ENCODE peak calls at places on chromosomes 1 and 21, in four cellular contexts. T, Y, N and O are unnamed samples.

GRCh38 chr1:21823206-21823979 is 11.3 kb downstream of the LDLRAD2 start:
- DNase-seq in T (no peak), Y (no peak), N (no peak), O (no peak)

GRCh38 chr1:32464716-32465540 is at the start of gene ZBTB8B:
- DNase-seq in T (peak; percentile 10), Y (peak; percentile 68), N (peak; percentile 89), O (no peak)

GRCh38 chr1:165945911-165946310 is 118.5 kb downstream of the UCK2 start:
- DNase-seq in T (no peak), Y (no peak), N (no peak), O (no peak)

GRCh38 chr1:208047975-208048374 is 137.1 kb upstream of the CD34 start:
- DNase-seq in T (no peak), Y (peak; percentile 27), N (peak; percentile 69), O (no peak)

GRCh38 chr21:15018382-15018781 is 46.4 kb downstream of the NRIP1 start:
- DNase-seq in T (no peak), Y (no peak), N (no peak), O (no peak)

GRCh38 chr1:3852091-3852490 is 4.9 kb downstream of the CEP104 start:
- DNase-seq in T (no peak), Y (no peak), N (no peak), O (no peak)

GRCh38 chr1:9133870-9134269 is 5.0 kb upstream of the GPR157 start:
- DNase-seq in T (no peak), Y (no peak), N (no peak), O (no peak)

GRCh38 chr1:96076589-96076988 is 645.0 kb upstream of the PTBP2 start:
- DNase-seq in T (peak; percentile 1), Y (no peak), N (no peak), O (no peak)

GRCh38 chr1:175527773-175528172 is 215.6 kb downstream of the TNR start:
- DNase-seq in T (no peak), Y (no peak), N (no peak), O (no peak)

GRCh38 chr1:223007935-223008334 is 135.1 kb downstream of the TLR5 start:
- DNase-seq in T (no peak), Y (no peak), N (no peak), O (no peak)

GRCh38 chr1:212030936-212031528 is 4.3 kb downstream of the INTS7 start:
- DNase-seq in T (peak; percentile 83), Y (peak; percentile 89), N (no peak), O (no peak)

GRCh38 chr21:38850277-38850951 is 44.7 kb downstream of the ETS2 start:
- DNase-seq in T (no peak), Y (no peak), N (no peak), O (no peak)

GRCh38 chr1:5917591-5918274 is 74.5 kb downstream of the NPHP4 start:
- DNase-seq in T (no peak), Y (no peak), N (no peak), O (no peak)

GRCh38 chr1:240237305-240237721 is 145.6 kb downstream of the FMN2 start:
- DNase-seq in T (peak; percentile 82), Y (no peak), N (no peak), O (no peak)

GRCh38 chr1:41351262-41352151 is 9.7 kb upstream of the FOXO6 start:
- DNase-seq in T (no peak), Y (no peak), N (no peak), O (peak; percentile 39)

GRCh38 chr21:43370091-43370658 is 56.8 kb downstream of the SIK1 start:
- DNase-seq in T (peak; percentile 34), Y (peak; percentile 7), N (peak; percentile 17), O (no peak)

GRCh38 chr1:58460469-58460868 is 86.1 kb downstream of the OMA1 start:
- DNase-seq in T (no peak), Y (no peak), N (no peak), O (no peak)

GRCh38 chr1:154335351-154335714 is 10.0 kb downstream of the ATP8B2 start:
- DNase-seq in T (no peak), Y (no peak), N (no peak), O (no peak)
- TF ChIP-seq CTCF in T (no peak), Y (no peak), N (no peak), O (no peak)

DNA sequence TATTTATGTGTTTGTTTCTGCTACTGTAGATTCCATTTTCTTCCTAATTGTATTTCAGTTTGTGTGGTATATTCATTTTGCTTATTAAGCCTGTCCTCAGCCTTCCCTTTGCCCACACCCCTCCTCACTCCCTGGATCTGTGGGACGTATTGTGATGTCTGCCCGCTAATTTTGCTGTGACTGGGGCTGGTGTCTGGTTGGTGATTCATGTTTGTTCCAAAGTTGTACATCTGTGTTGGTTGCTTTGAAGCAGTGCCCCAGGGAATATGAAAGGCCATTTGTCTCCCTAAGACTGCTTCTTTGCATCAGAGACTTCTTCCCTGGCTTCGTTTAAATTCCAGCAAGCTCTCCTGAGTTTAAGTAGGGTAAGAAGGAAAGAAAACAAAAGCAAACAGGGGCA is 289.5 kb upstream of the SGIP1 start:
- DNase-seq in T (no peak), Y (no peak), N (no peak), O (no peak)
- TF ChIP-seq CTCF in T (no peak), Y (no peak), N (no peak), O (no peak)

GRCh38 chr1:104120488-104120887 is 370.8 kb downstream of the AMY1C start:
- DNase-seq in T (no peak), Y (no peak), N (no peak), O (no peak)
- TF ChIP-seq CTCF in T (no peak), Y (no peak), N (no peak), O (no peak)

GRCh38 chr1:24294757-24295371 is 24.3 kb upstream of the GRHL3 start:
- DNase-seq in T (peak; percentile 86), Y (no peak), N (peak; percentile 31), O (no peak)
- TF ChIP-seq CTCF in T (no peak), Y (peak; percentile 13), N (no peak), O (no peak)

GRCh38 chr1:116328671-116329070 is 44.4 kb upstream of the ATP1A1 start:
- DNase-seq in T (no peak), Y (no peak), N (no peak), O (no peak)
- TF ChIP-seq CTCF in T (no peak), Y (no peak), N (no peak), O (no peak)

DNA sequence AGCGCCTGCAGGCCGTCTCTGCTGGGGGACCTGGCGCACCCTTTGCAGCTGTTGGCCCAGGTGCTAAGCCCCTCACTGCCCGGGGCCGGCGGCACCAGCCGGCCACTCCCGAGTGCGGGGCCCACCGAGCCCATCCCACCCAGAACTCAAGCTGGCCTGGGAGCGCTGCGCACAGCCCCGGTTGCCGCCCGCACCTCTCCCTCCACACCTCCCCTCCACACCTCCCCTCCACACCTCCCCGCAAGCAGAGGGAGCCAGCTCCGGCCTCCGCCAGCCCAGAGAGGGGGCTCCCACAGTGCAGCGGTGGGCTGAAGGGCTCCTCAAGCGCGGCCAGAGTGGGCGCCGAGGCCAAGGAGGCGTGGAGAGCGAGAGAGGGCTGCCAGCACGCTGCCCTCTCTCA is 177.8 kb upstream of the KAZN start:
- DNase-seq in T (no peak), Y (no peak), N (no peak), O (no peak)
- TF ChIP-seq CTCF in T (no peak), Y (no peak), N (no peak), O (no peak)